ENCODE peak calls at places on chromosome 17, in four cellular contexts. One of them, this sample, is unnamed. For H3K36me3, the result is how much of the 10 kb centered on the place peaks cover.

GRCh38 chr17:27524594-27524993 is 68.3 kb downstream of the KSR1 start:
- DNase-seq in Caco-2: no peak
- DNase-seq in CD4-positive, alpha-beta memory T cell: no peak
- DNase-seq in OCI-LY7: no peak
- DNase-seq in this sample: no peak

GRCh38 chr17:77607606-77608005 is 350.9 kb upstream of the TNRC6C start:
- DNase-seq in CD4-positive, alpha-beta memory T cell: no peak
- DNase-seq in Caco-2: no peak
- DNase-seq in OCI-LY7: no peak
- DNase-seq in this sample: no peak

GRCh38 chr17:65088621-65089385 is 32.3 kb upstream of the GNA13 start:
- DNase-seq in OCI-LY7: no peak
- DNase-seq in CD4-positive, alpha-beta memory T cell: no peak
- DNase-seq in Caco-2: no peak
- DNase-seq in this sample: no peak

GRCh38 chr17:1890758-1891450 is 61.1 kb downstream of the RPA1 start:
- DNase-seq in CD4-positive, alpha-beta memory T cell: peak
- DNase-seq in OCI-LY7: no peak
- DNase-seq in Caco-2: no peak
- DNase-seq in this sample: no peak

GRCh38 chr17:41559548-41559947 is 12.3 kb downstream of the KRT9 start:
- DNase-seq in CD4-positive, alpha-beta memory T cell: no peak
- DNase-seq in OCI-LY7: no peak
- DNase-seq in Caco-2: no peak
- DNase-seq in this sample: no peak

GRCh38 chr17:11324846-11325420 is 83.9 kb downstream of the SHISA6 start:
- DNase-seq in CD4-positive, alpha-beta memory T cell: no peak
- DNase-seq in OCI-LY7: no peak
- DNase-seq in Caco-2: no peak
- DNase-seq in this sample: no peak

GRCh38 chr17:32502710-32503109 is 15.9 kb downstream of the CDK5R1 start:
- DNase-seq in CD4-positive, alpha-beta memory T cell: no peak
- DNase-seq in Caco-2: no peak
- DNase-seq in OCI-LY7: no peak
- DNase-seq in this sample: no peak

GRCh38 chr17:38579934-38580333 is 25.8 kb downstream of the SRCIN1 start:
- DNase-seq in Caco-2: no peak
- DNase-seq in CD4-positive, alpha-beta memory T cell: no peak
- DNase-seq in OCI-LY7: no peak
- DNase-seq in this sample: no peak

GRCh38 chr17:5560361-5560988 is 23.8 kb downstream of the NLRP1 start:
- DNase-seq in Caco-2: no peak
- DNase-seq in CD4-positive, alpha-beta memory T cell: no peak
- DNase-seq in OCI-LY7: no peak
- DNase-seq in this sample: no peak

GRCh38 chr17:14205992-14206461 is 30.6 kb downstream of the CDRT15 start:
- DNase-seq in OCI-LY7: no peak
- DNase-seq in CD4-positive, alpha-beta memory T cell: peak
- DNase-seq in Caco-2: no peak
- DNase-seq in this sample: peak

GRCh38 chr17:82931696-82932060 is 91.9 kb upstream of the ZNF750 start:
- DNase-seq in OCI-LY7: no peak
- DNase-seq in Caco-2: peak
- DNase-seq in CD4-positive, alpha-beta memory T cell: no peak
- DNase-seq in this sample: peak

GRCh38 chr17:60134396-60135159 is 15.2 kb upstream of the CA4 start:
- DNase-seq in OCI-LY7: peak
- DNase-seq in Caco-2: peak
- DNase-seq in CD4-positive, alpha-beta memory T cell: peak
- DNase-seq in this sample: no peak

GRCh38 chr17:74539281-74539820 is 6.6 kb downstream of the CD300C start:
- DNase-seq in Caco-2: no peak
- DNase-seq in CD4-positive, alpha-beta memory T cell: no peak
- DNase-seq in OCI-LY7: no peak
- DNase-seq in this sample: no peak
- H3K36me3 ChIP-seq in Caco-2: under half
- H3K36me3 ChIP-seq in CD4-positive, alpha-beta memory T cell: under half
- H3K36me3 ChIP-seq in OCI-LY7: under half
- H3K36me3 ChIP-seq in this sample: under half

GRCh38 chr17:45357364-45357997 is 40.7 kb upstream of the MAP3K14 start:
- DNase-seq in Caco-2: no peak
- DNase-seq in OCI-LY7: no peak
- DNase-seq in CD4-positive, alpha-beta memory T cell: no peak
- DNase-seq in this sample: no peak
- H3K4me3 ChIP-seq in Caco-2: no peak
- H3K4me3 ChIP-seq in OCI-LY7: no peak
- H3K4me3 ChIP-seq in CD4-positive, alpha-beta memory T cell: no peak
- H3K4me3 ChIP-seq in this sample: no peak

DNA sequence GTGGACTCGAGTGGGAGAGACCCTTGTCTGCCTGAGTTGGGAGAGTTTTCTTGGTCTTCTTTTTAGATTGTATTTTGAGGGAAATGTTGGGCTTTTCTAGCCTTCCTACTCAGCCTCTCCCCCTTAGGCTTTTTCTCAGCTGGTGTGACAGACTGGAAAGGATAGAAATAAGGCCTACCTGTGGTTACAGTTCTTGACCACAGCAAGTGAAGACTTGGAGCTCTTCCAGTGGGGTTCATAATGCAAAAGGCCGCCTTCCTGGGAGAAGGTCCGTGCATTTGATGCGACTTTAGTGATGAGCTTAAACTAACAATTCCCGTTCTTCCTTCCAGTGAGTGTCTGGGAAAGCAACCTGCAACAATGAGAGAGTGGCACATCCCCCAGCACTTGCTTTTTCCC is 56.8 kb downstream of the B9D1 start:
- DNase-seq in Caco-2: no peak
- DNase-seq in OCI-LY7: peak
- DNase-seq in CD4-positive, alpha-beta memory T cell: no peak
- DNase-seq in this sample: no peak
- H3K36me3 ChIP-seq in Caco-2: under half
- H3K36me3 ChIP-seq in OCI-LY7: under half
- H3K36me3 ChIP-seq in CD4-positive, alpha-beta memory T cell: under half
- H3K36me3 ChIP-seq in this sample: under half

GRCh38 chr17:72576289-72576759 is 455.5 kb downstream of the SOX9 start:
- DNase-seq in OCI-LY7: no peak
- DNase-seq in CD4-positive, alpha-beta memory T cell: no peak
- DNase-seq in Caco-2: no peak
- DNase-seq in this sample: no peak

GRCh38 chr17:72578817-72579470 is 458.1 kb downstream of the SOX9 start:
- DNase-seq in OCI-LY7: no peak
- DNase-seq in CD4-positive, alpha-beta memory T cell: no peak
- DNase-seq in Caco-2: no peak
- DNase-seq in this sample: no peak

GRCh38 chr17:72574675-72575510 is 454.1 kb downstream of the SOX9 start:
- DNase-seq in CD4-positive, alpha-beta memory T cell: no peak
- DNase-seq in Caco-2: no peak
- DNase-seq in OCI-LY7: no peak
- DNase-seq in this sample: no peak

GRCh38 chr17:72572604-72573491 is 452.0 kb downstream of the SOX9 start:
- DNase-seq in Caco-2: no peak
- DNase-seq in CD4-positive, alpha-beta memory T cell: no peak
- DNase-seq in OCI-LY7: no peak
- DNase-seq in this sample: no peak

GRCh38 chr17:72575542-72576233 is 454.9 kb downstream of the SOX9 start:
- DNase-seq in Caco-2: no peak
- DNase-seq in OCI-LY7: no peak
- DNase-seq in CD4-positive, alpha-beta memory T cell: no peak
- DNase-seq in this sample: no peak
- H3K4me3 ChIP-seq in Caco-2: no peak
- H3K4me3 ChIP-seq in OCI-LY7: no peak
- H3K4me3 ChIP-seq in CD4-positive, alpha-beta memory T cell: no peak
- H3K4me3 ChIP-seq in this sample: no peak

GRCh38 chr17:75611746-75612437 is 21.3 kb upstream of the SMIM5 start:
- DNase-seq in OCI-LY7: no peak
- DNase-seq in CD4-positive, alpha-beta memory T cell: no peak
- DNase-seq in Caco-2: no peak
- DNase-seq in this sample: no peak
- H3K36me3 ChIP-seq in OCI-LY7: under half
- H3K36me3 ChIP-seq in CD4-positive, alpha-beta memory T cell: under half
- H3K36me3 ChIP-seq in Caco-2: under half
- H3K36me3 ChIP-seq in this sample: under half

DNA sequence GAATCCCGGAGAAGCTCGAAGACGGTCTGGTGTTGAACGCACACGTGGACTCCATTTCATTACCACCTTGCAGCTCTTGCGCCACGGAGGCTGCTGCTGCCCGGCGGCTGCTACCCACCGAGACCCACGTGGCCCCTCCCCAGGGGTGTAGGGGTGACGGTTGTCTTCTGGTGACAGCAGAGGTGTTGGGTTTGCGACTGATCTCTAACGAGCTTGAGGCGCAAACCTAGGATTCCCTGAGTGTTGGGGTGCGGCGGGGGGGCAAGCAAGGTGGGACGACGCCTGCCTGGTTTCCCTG is 1.7 kb upstream of the CBX4 start:
- DNase-seq in OCI-LY7: no peak
- DNase-seq in Caco-2: no peak
- DNase-seq in CD4-positive, alpha-beta memory T cell: no peak
- DNase-seq in this sample: no peak
- H3K4me3 ChIP-seq in OCI-LY7: no peak
- H3K4me3 ChIP-seq in Caco-2: peak
- H3K4me3 ChIP-seq in CD4-positive, alpha-beta memory T cell: no peak
- H3K4me3 ChIP-seq in this sample: peak

DNA sequence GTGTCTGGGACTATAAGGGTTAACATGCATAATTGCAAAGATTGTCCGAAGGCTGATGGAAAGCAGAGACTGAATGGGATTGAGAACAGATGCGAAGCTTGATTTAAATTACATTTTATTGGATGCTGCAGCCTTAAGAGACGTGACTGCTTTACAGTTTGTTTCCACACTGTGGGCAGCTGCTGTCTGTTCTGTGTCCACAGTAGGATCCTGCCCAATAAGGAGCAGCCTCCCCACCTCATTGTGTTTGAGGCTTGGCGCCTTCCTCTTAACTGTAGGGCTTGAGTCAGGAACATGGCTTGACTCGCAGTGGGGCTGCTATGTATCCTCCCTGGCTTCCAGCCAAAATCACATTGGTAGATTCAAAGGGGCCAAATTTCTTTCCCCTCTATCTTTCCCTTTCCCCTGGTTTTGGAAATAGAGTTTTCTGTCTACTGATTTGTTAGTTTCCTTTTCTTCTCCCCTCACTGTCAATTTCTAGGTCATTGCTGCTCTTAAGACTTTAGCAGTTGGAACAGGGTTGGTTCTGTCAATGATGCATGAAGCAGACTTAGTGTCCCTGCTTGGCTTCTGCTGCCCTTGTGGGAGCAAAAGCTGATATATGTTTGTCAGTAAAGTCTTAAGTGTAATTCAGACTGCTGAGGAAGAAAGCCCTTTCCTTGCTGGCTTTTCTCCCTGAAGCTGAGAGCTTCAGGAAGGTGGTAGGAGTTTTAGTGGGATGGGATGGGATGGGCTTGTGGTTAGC is 5.1 kb upstream of the RARA start:
- DNase-seq in OCI-LY7: no peak
- DNase-seq in CD4-positive, alpha-beta memory T cell: no peak
- DNase-seq in Caco-2: no peak
- DNase-seq in this sample: no peak
- H3K36me3 ChIP-seq in OCI-LY7: half or more
- H3K36me3 ChIP-seq in CD4-positive, alpha-beta memory T cell: under half
- H3K36me3 ChIP-seq in Caco-2: under half
- H3K36me3 ChIP-seq in this sample: under half

This sample was measured in gastrocnemius medialis.